ENCODE peak calls at places on chromosomes 2 and 18, in five cellular contexts. W is heart left ventricle; V is IMR-90; D is CD8-positive, alpha-beta memory T cell; A is body of pancreas. H is an unnamed sample. For H3K4me1, the result is how much of the 10 kb centered on the place peaks cover.

GRCh38 chr18:28916436-28916835 is 739.5 kb upstream of the CDH2 start:
- DNase-seq in W (no peak), V (no peak), D (no peak), A (no peak), H (no peak)

GRCh38 chr2:108593547-108594098 is 59.4 kb downstream of the LIMS1 start:
- DNase-seq in W (no peak), V (peak), D (no peak), A (no peak), H (peak)

GRCh38 chr2:19649107-19649506 is 252.7 kb downstream of the TTC32 start:
- DNase-seq in W (no peak), V (peak), D (no peak), A (no peak), H (peak)

GRCh38 chr2:203706403-203706802 is at the start of gene CD28:
- DNase-seq in W (peak), V (no peak), D (peak), A (peak), H (no peak)

GRCh38 chr18:10526211-10526949 is 553 bp downstream of the NAPG start:
- DNase-seq in W (peak), V (peak), D (no peak), A (peak), H (peak)

GRCh38 chr2:165161510-165161909 is 42.3 kb downstream of the SCN3A start:
- DNase-seq in W (no peak), V (peak), D (no peak), A (no peak), H (peak)

GRCh38 chr2:192876698-192877097 is 682.0 kb upstream of the TMEFF2 start:
- DNase-seq in W (no peak), V (no peak), D (no peak), A (no peak), H (no peak)

GRCh38 chr2:226080323-226080722 is 680.8 kb downstream of the NYAP2 start:
- DNase-seq in W (no peak), V (peak), D (no peak), A (no peak), H (peak)

GRCh38 chr18:36247036-36247435 is 50.5 kb upstream of the FHOD3 start:
- DNase-seq in W (no peak), V (peak), D (no peak), A (no peak), H (peak)

GRCh38 chr2:84849271-84849952 is 31.5 kb downstream of the TRABD2A start:
- DNase-seq in W (no peak), V (peak), D (peak), A (no peak), H (peak)

GRCh38 chr2:44778671-44779476 is 162.6 kb upstream of the SIX3 start:
- DNase-seq in W (no peak), V (no peak), D (no peak), A (no peak), H (no peak)

GRCh38 chr2:100197643-100198153 is 55.3 kb upstream of the AFF3 start:
- DNase-seq in W (peak), V (peak), D (no peak), A (peak), H (peak)

GRCh38 chr2:13001408-13001807 is 284.7 kb downstream of the TRIB2 start:
- DNase-seq in W (no peak), V (no peak), D (no peak), A (no peak), H (no peak)

GRCh38 chr2:152089238-152089637 is 9.6 kb downstream of the CACNB4 start:
- DNase-seq in W (no peak), V (no peak), D (no peak), A (no peak), H (no peak)

GRCh38 chr2:169106125-169106524 is 36.8 kb downstream of the DHRS9 start:
- DNase-seq in W (no peak), V (no peak), D (no peak), A (no peak), H (no peak)
- H3K4me1 ChIP-seq in W (under half), V (under half), D (half or more), A (under half), H (under half)

GRCh38 chr2:31253344-31254155 is 19.6 kb downstream of the EHD3 start:
- DNase-seq in W (no peak), V (no peak), D (no peak), A (no peak), H (no peak)

GRCh38 chr2:31249009-31249690 is 15.2 kb downstream of the EHD3 start:
- DNase-seq in W (no peak), V (no peak), D (no peak), A (no peak), H (no peak)

GRCh38 chr2:31251018-31251417 is 17.1 kb downstream of the EHD3 start:
- DNase-seq in W (peak), V (no peak), D (no peak), A (no peak), H (no peak)

GRCh38 chr2:31254237-31255203 is 20.6 kb downstream of the EHD3 start:
- DNase-seq in W (no peak), V (no peak), D (no peak), A (no peak), H (no peak)

GRCh38 chr2:31251851-31252250 is 17.9 kb downstream of the EHD3 start:
- DNase-seq in W (no peak), V (no peak), D (no peak), A (no peak), H (no peak)
- H3K4me1 ChIP-seq in W (under half), V (under half), D (under half), A (under half), H (under half)

GRCh38 chr2:86562485-86562890 is 755 bp downstream of the CHMP3 start:
- DNase-seq in W (no peak), V (no peak), D (no peak), A (no peak), H (no peak)
- H3K4me1 ChIP-seq in W (under half), V (under half), D (under half), A (half or more), H (under half)

DNA sequence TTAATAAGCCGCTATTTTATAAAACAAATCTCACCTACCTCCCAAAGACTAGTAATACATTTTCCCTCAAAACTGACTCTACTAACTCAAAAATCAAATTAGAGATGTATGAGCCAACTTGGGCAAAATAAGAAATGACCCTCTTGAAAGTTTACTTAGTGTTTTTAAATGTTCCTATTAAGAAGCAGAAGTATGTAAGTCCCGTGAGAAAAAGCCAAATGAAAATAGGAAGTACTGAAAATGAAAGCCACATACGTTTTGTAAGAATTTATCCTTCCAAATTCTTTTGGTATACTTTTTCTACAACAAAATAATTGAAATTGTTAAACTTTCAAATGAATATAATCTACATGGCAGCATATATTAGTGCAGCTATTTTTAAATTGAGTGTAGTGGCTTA is 148.0 kb upstream of the ITGA4 start:
- DNase-seq in W (no peak), V (no peak), D (no peak), A (no peak), H (no peak)
- H3K4me1 ChIP-seq in W (under half), V (under half), D (half or more), A (under half), H (under half)

DNA sequence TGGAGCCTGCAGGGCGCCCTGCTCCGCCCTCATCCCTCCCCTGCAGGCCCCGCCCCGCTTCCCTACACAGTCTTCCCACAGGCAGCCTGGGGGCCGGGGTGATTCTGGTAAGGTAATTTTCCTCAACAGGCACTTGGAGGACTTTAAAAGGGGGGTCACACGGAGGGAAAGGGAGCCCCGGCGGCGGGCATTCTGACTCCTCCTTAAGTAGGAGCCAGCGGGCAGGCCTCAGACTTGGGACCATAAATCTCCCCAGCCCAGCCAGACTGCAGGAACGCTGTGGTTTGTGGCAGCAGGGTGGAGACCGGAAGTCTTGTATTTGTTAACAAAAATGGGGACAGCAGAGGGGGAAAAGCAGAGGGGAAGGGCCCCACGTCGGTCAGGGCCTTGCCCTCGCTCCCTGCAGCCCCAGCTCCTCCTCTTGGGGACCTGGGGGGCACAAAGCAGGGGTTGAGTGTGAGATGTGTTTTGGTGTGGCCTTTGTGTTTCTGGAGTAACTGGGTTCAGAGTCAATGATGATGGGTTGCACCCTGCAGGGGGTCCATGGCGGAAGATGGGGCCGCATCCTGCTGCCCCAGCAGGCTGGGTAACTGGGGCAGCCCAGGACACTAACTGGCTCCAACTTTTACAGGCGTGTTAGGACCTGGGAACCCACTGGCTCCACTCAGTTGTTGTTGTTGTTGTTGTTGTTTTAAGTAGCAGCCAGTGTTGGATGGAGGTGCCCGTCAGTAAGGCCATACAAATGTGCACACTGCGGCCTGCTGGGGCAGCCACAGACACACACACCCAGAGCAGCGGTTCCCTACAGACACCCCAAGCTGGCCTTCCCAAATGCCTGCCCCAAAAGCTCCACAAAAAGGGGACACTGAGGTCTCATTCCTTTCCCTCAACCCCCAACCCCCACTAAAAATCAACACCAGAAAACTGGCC is 27.7 kb downstream of the SMAD7 start:
- DNase-seq in W (peak), V (peak), D (no peak), A (peak), H (peak)
- H3K4me1 ChIP-seq in W (under half), V (under half), D (under half), A (half or more), H (half or more)

GRCh38 chr2:9790702-9791225 is 52.5 kb upstream of the TAF1B start:
- DNase-seq in W (peak), V (no peak), D (no peak), A (no peak), H (no peak)

GRCh38 chr2:9793918-9794717 is 49.2 kb upstream of the TAF1B start:
- DNase-seq in W (peak), V (no peak), D (no peak), A (no peak), H (no peak)

GRCh38 chr2:9793156-9793917 is 49.9 kb upstream of the TAF1B start:
- DNase-seq in W (peak), V (no peak), D (no peak), A (no peak), H (no peak)

GRCh38 chr2:9791711-9792110 is 51.6 kb upstream of the TAF1B start:
- DNase-seq in W (peak), V (no peak), D (no peak), A (no peak), H (no peak)

DNA sequence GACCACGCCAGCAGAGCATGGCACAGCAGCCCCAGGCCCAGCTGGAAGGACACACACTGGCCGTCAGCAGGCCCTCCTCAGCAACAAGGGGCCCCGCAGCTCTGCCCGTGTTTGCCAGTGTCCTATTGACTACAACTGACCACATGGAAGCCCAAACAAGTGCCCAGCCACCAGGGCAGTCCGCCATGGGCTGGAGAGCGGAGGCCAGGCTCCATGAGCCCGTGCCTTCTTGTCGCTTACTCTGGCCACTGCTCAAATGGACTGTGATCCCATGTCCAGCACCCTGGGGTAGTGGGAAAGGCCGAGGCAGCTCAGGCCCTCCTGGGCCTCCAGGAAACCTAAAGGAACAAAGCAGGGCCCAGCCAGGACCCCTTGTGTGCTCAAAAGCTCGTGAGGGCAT is 53.9 kb upstream of the TAF1B start:
- DNase-seq in W (peak), V (no peak), D (no peak), A (no peak), H (no peak)
- H3K4me1 ChIP-seq in W (under half), V (under half), D (under half), A (under half), H (under half)

DNA sequence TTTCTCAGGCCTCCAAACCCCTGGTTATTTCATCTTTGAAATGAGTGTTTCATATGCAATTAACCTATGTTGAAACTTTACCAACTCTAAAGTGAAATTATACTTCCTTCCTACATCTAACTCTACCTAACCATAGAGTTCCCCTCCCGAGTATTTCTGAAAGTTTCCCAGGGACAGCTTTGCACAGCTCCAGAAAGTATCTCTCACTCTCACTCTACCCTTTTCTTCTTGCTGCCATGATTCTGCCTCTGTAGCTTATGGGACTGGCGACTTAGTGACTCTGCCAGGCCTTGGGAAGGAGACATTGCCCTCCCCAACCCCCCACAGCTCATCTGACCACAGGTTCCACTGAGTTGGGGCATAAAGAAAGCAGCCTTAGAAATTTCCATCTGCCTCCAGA is 107.9 kb downstream of the B3GNT2 start:
- DNase-seq in W (no peak), V (no peak), D (no peak), A (no peak), H (no peak)
- H3K4me1 ChIP-seq in W (under half), V (under half), D (half or more), A (under half), H (under half)

GRCh38 chr2:37654419-37654818 is 17.0 kb downstream of the CDC42EP3 start:
- DNase-seq in W (no peak), V (no peak), D (no peak), A (no peak), H (no peak)
- H3K4me1 ChIP-seq in W (under half), V (half or more), D (half or more), A (under half), H (half or more)

GRCh38 chr2:239593455-239593854 is 192.6 kb upstream of the HDAC4 start:
- DNase-seq in W (no peak), V (no peak), D (no peak), A (no peak), H (no peak)
- H3K4me1 ChIP-seq in W (under half), V (under half), D (under half), A (under half), H (under half)

DNA sequence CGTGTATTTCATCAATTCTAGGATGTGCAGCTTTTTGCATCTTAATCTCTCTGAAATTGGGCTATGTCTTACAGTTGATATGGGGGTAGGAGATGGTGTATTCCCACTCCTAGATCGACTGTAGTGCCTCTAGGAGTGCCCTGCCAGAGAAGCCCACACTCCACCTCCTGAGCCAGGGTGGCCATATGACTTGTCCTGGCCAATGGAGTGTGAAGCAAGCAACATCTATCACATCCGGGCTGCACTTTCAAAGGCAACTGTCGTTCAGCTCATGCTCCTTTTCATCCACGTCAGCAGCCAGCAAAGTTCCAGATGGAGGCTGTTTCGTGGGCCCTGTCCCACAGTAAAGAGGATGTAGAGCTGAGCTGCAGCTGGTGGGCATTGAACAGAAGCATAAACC is 149.4 kb upstream of the SLC1A4 start:
- DNase-seq in W (peak), V (no peak), D (no peak), A (no peak), H (no peak)
- H3K4me1 ChIP-seq in W (under half), V (under half), D (under half), A (under half), H (half or more)